ENCODE peak calls at places on chromosomes 16 and 17, in four cellular contexts. O is activated CD4-positive, alpha-beta T cell treated with anti-CD3 and anti-CD28 coated beads for 24 hours; Z is ascending aorta; D is HFFc6. T is an unnamed sample.

GRCh38 chr17:80892019-80892855 is 99.4 kb upstream of the CHMP6 start:
- DNase-seq in O (peak), Z (peak), D (peak), T (peak)

GRCh38 chr17:8468109-8468508 is 32.4 kb downstream of the NDEL1 start:
- DNase-seq in D (no peak), O (no peak), Z (no peak), T (no peak)

GRCh38 chr17:78532311-78532710 is 44.9 kb downstream of the DNAH17 start:
- DNase-seq in D (no peak), O (no peak), Z (no peak), T (no peak)

GRCh38 chr17:67836205-67836987 is 11.1 kb downstream of the BPTF start:
- DNase-seq in O (no peak), Z (no peak), D (peak), T (peak)

GRCh38 chr17:70336411-70336810 is 167.1 kb downstream of the KCNJ2 start:
- DNase-seq in O (no peak), Z (no peak), D (no peak), T (no peak)

GRCh38 chr16:49181812-49182211 is 99.8 kb downstream of the CBLN1 start:
- DNase-seq in D (no peak), O (no peak), Z (no peak), T (no peak)

GRCh38 chr17:38463451-38463858 is 35.2 kb downstream of the ARHGAP23 start:
- DNase-seq in O (no peak), D (no peak), Z (no peak), T (no peak)

GRCh38 chr17:50719144-50719923 is at the start of gene LUC7L3:
- DNase-seq in D (peak), Z (peak), O (peak), T (peak)

GRCh38 chr17:17889922-17890321 is 53.1 kb upstream of the SREBF1 start:
- DNase-seq in O (no peak), Z (no peak), D (no peak), T (no peak)

GRCh38 chr17:19567216-19568015 is 33.8 kb downstream of the SLC47A1 start:
- DNase-seq in Z (no peak), D (no peak), O (no peak), T (no peak)

GRCh38 chr17:72417627-72418026 is 296.8 kb downstream of the SOX9 start:
- DNase-seq in O (no peak), Z (no peak), D (no peak), T (no peak)

GRCh38 chr17:64706224-64707076 is 44.3 kb upstream of the SMURF2 start:
- DNase-seq in D (peak), O (no peak), Z (no peak), T (no peak)

GRCh38 chr17:43574896-43575525 is 28.9 kb upstream of the ETV4 start:
- DNase-seq in Z (no peak), O (no peak), D (no peak), T (no peak)

GRCh38 chr17:45145035-45145389 is 3.3 kb upstream of the HEXIM1 start:
- DNase-seq in D (no peak), Z (no peak), O (no peak), T (no peak)

GRCh38 chr17:67751101-67752074 is 33.7 kb downstream of the NOL11 start:
- DNase-seq in D (no peak), O (no peak), Z (no peak), T (no peak)

GRCh38 chr16:3859875-3860274 is 20.6 kb downstream of the CREBBP start:
- DNase-seq in O (no peak), D (no peak), Z (no peak), T (no peak)

GRCh38 chr16:28001642-28002041 is 61.9 kb downstream of the GSG1L start:
- DNase-seq in D (no peak), Z (no peak), O (no peak), T (no peak)

GRCh38 chr17:79116575-79117368 is 42.1 kb downstream of the ENGASE start:
- DNase-seq in Z (no peak), O (no peak), D (no peak), T (no peak)

GRCh38 chr16:87945351-87946042 is 5.7 kb upstream of the BANP start:
- DNase-seq in D (no peak), O (no peak), Z (no peak), T (peak)

GRCh38 chr16:67936876-67937605 is 391 bp upstream of the PSMB10 start:
- DNase-seq in O (peak), D (peak), Z (peak), T (peak)

T was measured in trophoblast cell.